ENCODE peak calls at places on chromosome 6, in seven cellular contexts. O is GM23248, U is OCI-LY7, B is hepatocyte, K is neural progenitor cell, C is GM23338, W is SK-N-SH. D is an unnamed sample.

GRCh38 chr6:130927305-130927704 is 100.1 kb downstream of the SMLR1 start:
- DNase-seq in B (peak), C (no peak), U (no peak), O (no peak), K (peak), W (no peak), D (peak)

GRCh38 chr6:118799826-118800225 is 94.1 kb upstream of the ASF1A start:
- DNase-seq in U (no peak), B (no peak), O (no peak), K (no peak), C (no peak), W (no peak), D (no peak)

GRCh38 chr6:165697171-165697570 is 34.1 kb upstream of the PDE10A start:
- DNase-seq in O (no peak), C (no peak), K (no peak), B (no peak), U (no peak), W (no peak), D (no peak)

GRCh38 chr6:167547751-167548150 is 222.9 kb downstream of the TTLL2 start:
- DNase-seq in K (no peak), O (no peak), B (no peak), U (no peak), C (no peak), W (no peak), D (no peak)

GRCh38 chr6:96469312-96469711 is 52.3 kb upstream of the UFL1 start:
- DNase-seq in K (no peak), C (no peak), U (no peak), B (no peak), O (no peak), W (no peak), D (no peak)

GRCh38 chr6:100184473-100184872 is 190.4 kb upstream of the MCHR2 start:
- DNase-seq in O (no peak), W (no peak), B (no peak), K (no peak), U (no peak), C (no peak), D (no peak)

GRCh38 chr6:75224303-75224926 is 18.6 kb upstream of the COL12A1 start:
- DNase-seq in C (no peak), K (no peak), O (no peak), B (no peak), W (no peak), U (no peak), D (no peak)

GRCh38 chr6:16257999-16258708 is 19.8 kb downstream of the GMPR start:
- DNase-seq in U (no peak), W (no peak), K (no peak), O (no peak), C (peak), B (no peak), D (peak)

GRCh38 chr6:5672581-5673011 is 334.1 kb downstream of the NRN1 start:
- DNase-seq in W (no peak), U (no peak), B (peak), K (peak), O (peak), C (peak), D (peak)

GRCh38 chr6:36840471-36841461 is 1.5 kb upstream of the CPNE5 start:
- DNase-seq in B (peak), W (no peak), U (no peak), C (peak), O (peak), K (peak), D (no peak)

GRCh38 chr6:140178550-140179334 is 804.3 kb upstream of the CITED2 start:
- DNase-seq in B (no peak), K (no peak), W (no peak), U (no peak), O (peak), C (no peak), D (peak)

GRCh38 chr6:83592770-83593394 is 80.5 kb downstream of the PRSS35 start:
- DNase-seq in U (peak), C (peak), W (peak), O (peak), K (peak), B (peak), D (peak)

GRCh38 chr6:130136803-130137202 is 85.9 kb downstream of the SAMD3 start:
- DNase-seq in W (no peak), O (no peak), C (no peak), B (no peak), K (no peak), U (no peak), D (no peak)

GRCh38 chr6:13431861-13432465 is 55.4 kb downstream of the GFOD1 start:
- DNase-seq in W (no peak), O (peak), C (no peak), U (no peak), B (no peak), K (no peak), D (peak)

GRCh38 chr6:34055223-34055933 is 90.5 kb downstream of the GRM4 start:
- DNase-seq in C (peak), W (peak), O (peak), K (peak), B (peak), U (peak), D (peak)

GRCh38 chr6:78436335-78436734 is 431.0 kb upstream of the IRAK1BP1 start:
- DNase-seq in W (no peak), O (peak), K (peak), C (peak), U (no peak), B (peak), D (peak)

GRCh38 chr6:158311193-158311592 is 1.1 kb upstream of the TULP4 start:
- DNase-seq in B (no peak), C (no peak), O (no peak), U (no peak), W (no peak), K (no peak), D (no peak)

GRCh38 chr6:16446241-16446640 is 207.9 kb downstream of the GMPR start:
- DNase-seq in K (no peak), C (no peak), O (peak), U (no peak), W (no peak), B (no peak), D (no peak)

GRCh38 chr6:37273697-37274096 is 15.8 kb upstream of the TMEM217 start:
- DNase-seq in O (no peak), U (no peak), B (no peak), W (no peak), C (no peak), K (no peak), D (no peak)

GRCh38 chr6:163489584-163489983 is 75.1 kb downstream of the QKI start:
- DNase-seq in O (peak), B (no peak), C (no peak), U (no peak), W (no peak), K (no peak), D (peak)

GRCh38 chr6:167824591-167825041 is 2.1 kb upstream of the AFDN start:
- DNase-seq in O (peak), B (no peak), W (no peak), U (no peak), K (no peak), C (no peak), D (no peak)

GRCh38 chr6:37654727-37655500 is 42.8 kb downstream of the MDGA1 start:
- DNase-seq in W (no peak), K (no peak), B (no peak), C (no peak), O (no peak), U (no peak), D (no peak)

GRCh38 chr6:16493802-16494201 is 255.4 kb downstream of the GMPR start:
- DNase-seq in W (no peak), K (no peak), C (no peak), U (no peak), O (no peak), B (no peak), D (no peak)

GRCh38 chr6:53651764-53652401 is 13.7 kb downstream of the KLHL31 start:
- DNase-seq in U (no peak), K (peak), W (peak), B (peak), C (peak), O (peak), D (peak)

GRCh38 chr6:146914563-146915483 is 289.4 kb upstream of the STXBP5 start:
- DNase-seq in K (no peak), W (peak), B (peak), O (peak), U (no peak), C (no peak), D (peak)

GRCh38 chr6:5084787-5085637 is at the start of gene PPP1R3G:
- DNase-seq in W (peak), B (peak), O (peak), K (peak), U (no peak), C (peak), D (peak)

GRCh38 chr6:44829811-44830210 is 442.3 kb downstream of the CDC5L start:
- DNase-seq in W (no peak), C (no peak), U (no peak), K (no peak), O (no peak), B (no peak), D (no peak)

GRCh38 chr6:114167583-114168576 is 174.9 kb downstream of the HS3ST5 start:
- DNase-seq in O (no peak), W (no peak), B (no peak), K (peak), C (no peak), U (no peak), D (no peak)

GRCh38 chr6:154001494-154002285 is 37.4 kb upstream of the OPRM1 start:
- DNase-seq in W (no peak), C (no peak), O (no peak), B (no peak), K (no peak), U (no peak), D (no peak)
- TF ChIP-seq EZH2phosphoT487 in W (no peak), C (no peak), O (no peak), B (no peak), K (no peak), U (no peak), D (no peak)

GRCh38 chr6:11538799-11539468 is 1.4 kb downstream of the TMEM170B start:
- DNase-seq in O (peak), K (peak), B (no peak), U (peak), W (no peak), C (no peak), D (no peak)
- H2AFZ ChIP-seq in O (peak), K (peak), B (no peak), U (peak), W (peak), C (peak), D (peak)

DNA sequence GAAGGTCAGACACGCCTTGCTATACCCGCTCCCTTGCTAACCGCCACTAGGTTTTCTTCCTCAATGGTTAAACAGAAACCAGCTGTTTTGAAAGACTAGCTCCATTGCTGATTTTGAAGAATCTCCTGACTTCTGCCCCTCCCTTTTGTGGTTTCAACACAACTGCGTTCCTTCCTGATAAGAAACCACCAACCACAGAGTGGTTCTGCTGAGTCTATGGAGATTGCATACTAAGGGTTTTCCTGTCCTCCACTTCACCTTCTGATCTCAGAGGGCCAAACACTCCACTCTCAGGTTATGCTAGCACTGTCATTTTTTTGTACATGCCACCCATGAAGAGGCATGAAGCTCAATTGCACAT is 207.9 kb downstream of the MYLK4 start:
- DNase-seq in U (no peak), W (no peak), K (no peak), C (no peak), O (peak), B (peak), D (peak)
- H3K4me2 ChIP-seq in U (no peak), W (no peak), K (no peak), C (no peak), O (no peak), B (peak), D (peak)

DNA sequence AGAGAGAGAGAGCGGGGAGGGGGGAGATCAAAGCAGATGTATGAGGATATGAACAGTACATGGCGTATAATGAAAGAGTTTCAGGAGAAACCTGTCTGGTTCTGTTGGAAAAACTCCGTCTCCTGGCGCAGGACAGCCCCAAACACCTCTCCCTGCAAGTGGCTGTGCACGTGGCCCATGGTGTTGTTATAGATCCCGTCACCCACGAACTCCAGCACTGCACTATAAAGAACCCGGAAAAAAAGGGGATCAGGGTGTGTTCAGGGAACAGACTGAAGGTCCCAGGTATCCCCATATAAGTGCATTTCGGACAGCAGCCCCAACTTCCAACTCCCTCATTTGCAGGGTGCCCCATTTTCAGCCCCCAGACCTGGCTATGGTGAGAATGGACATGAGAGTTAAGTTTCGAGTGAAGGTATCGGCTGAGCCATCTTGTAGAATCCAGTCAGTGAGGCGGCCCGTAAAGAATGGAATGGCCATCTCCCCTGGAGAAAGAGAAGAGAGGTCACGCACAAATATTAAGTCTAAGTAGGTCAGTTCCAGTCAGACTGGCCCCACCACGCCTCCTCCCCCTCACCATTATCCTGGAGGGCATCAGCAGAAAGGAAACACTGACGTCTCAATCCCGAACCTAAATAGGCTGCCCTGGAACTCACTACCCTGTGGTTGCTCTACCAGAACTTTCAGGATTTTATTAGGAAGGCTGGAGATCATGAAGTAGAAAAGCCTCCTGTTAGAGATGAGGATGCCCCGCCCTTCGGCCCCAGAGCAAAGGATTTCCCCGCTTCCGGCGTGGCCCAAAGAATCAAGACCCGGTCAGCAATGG is 1.3 kb downstream of the TAP1 start:
- DNase-seq in W (no peak), U (no peak), C (peak), K (no peak), B (no peak), O (peak), D (peak)
- TF ChIP-seq EZH2phosphoT487 in W (no peak), U (no peak), C (no peak), K (no peak), B (no peak), O (no peak), D (no peak)

GRCh38 chr6:155174576-155175174 is 89.1 kb upstream of the CLDN20 start:
- DNase-seq in C (peak), O (peak), B (peak), K (peak), U (peak), W (peak), D (peak)

GRCh38 chr6:155183095-155183494 is 80.7 kb upstream of the CLDN20 start:
- DNase-seq in W (no peak), B (no peak), K (no peak), O (no peak), C (no peak), U (peak), D (no peak)

GRCh38 chr6:155182103-155182502 is 81.7 kb upstream of the CLDN20 start:
- DNase-seq in B (no peak), U (no peak), K (no peak), C (no peak), O (no peak), W (no peak), D (no peak)

GRCh38 chr6:155181498-155181897 is 82.3 kb upstream of the CLDN20 start:
- DNase-seq in K (no peak), B (no peak), C (no peak), U (peak), O (no peak), W (no peak), D (no peak)

DNA sequence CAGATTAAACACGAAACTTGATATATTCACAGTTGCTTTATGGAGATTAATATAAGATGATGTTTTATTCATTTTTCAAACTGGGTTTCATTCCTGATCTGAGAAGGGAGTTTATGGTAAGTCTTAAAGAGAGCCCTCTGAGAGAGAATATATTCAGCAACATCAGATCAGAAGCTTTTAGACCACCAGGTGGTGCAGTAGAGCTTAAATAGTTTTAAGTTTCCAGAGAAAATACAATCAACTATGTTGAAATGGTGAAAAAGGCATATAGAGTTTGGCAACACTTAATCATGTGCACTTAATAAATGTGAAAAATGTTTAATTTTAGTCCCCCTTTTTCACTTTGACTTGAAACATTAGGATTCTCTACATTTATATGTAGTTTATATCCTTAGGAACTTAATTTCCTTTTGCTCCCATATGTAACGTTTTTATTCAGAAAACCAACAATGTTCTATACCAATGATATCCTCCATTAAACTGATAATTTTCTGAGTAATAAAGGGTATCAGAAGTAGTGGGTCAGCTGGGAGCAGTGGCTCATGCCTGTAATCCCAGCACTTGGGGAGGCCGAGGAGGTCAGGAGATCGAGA is 86.3 kb upstream of the CLDN20 start:
- DNase-seq in B (peak), U (peak), K (peak), W (peak), O (peak), C (peak), D (peak)
- H2AFZ ChIP-seq in B (no peak), U (peak), K (no peak), W (no peak), O (no peak), C (no peak), D (no peak)

DNA sequence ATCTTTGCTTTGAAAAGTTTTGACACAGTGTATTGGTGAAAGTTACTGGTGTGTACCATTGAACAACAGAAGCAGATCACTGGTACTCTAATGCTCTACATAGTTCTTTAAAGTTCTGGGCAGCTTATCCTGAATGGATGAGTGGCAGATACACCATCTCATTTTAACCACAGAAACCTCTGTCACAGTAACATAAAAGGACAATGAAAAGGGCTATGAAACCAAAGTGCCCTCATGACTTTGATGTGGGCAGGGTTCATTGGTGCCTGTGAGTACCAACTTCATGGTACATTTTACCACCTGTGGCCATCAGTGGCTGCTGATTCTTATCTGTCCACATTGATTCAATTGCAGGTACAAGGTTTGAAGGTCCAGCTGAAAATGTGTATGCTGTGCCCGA is 285.7 kb upstream of the PREP start:
- DNase-seq in K (no peak), C (no peak), B (no peak), O (no peak), U (no peak), W (no peak), D (no peak)
- H3K4me2 ChIP-seq in K (no peak), C (no peak), B (no peak), O (no peak), U (no peak), W (no peak), D (no peak)

GRCh38 chr6:143598466-143599080 is 79.2 kb upstream of the PHACTR2 start:
- DNase-seq in U (no peak), W (no peak), B (no peak), K (no peak), C (no peak), O (no peak), D (no peak)
- TF ChIP-seq EZH2phosphoT487 in U (no peak), W (no peak), B (no peak), K (no peak), C (no peak), O (no peak), D (no peak)